ENCODE peak calls at places on chromosomes 1 and 21, in eight cellular contexts. One of them, this sample, is unnamed. For H3K36me3, the result is how much of the 10 kb centered on the place peaks cover.

GRCh38 chr1:88661188-88661587 is 22.9 kb upstream of the PKN2 start:
- DNase-seq in ovary: no peak
- DNase-seq in astrocyte: no peak
- DNase-seq in heart right ventricle: no peak
- DNase-seq in psoas muscle: no peak
- DNase-seq in H1: no peak
- DNase-seq in ascending aorta: no peak
- DNase-seq in uterus: no peak
- DNase-seq in this sample: no peak

GRCh38 chr1:230747139-230747730 is at the start of gene CAPN9:
- DNase-seq in ovary: no peak
- DNase-seq in astrocyte: no peak
- DNase-seq in heart right ventricle: no peak
- DNase-seq in psoas muscle: no peak
- DNase-seq in H1: no peak
- DNase-seq in ascending aorta: no peak
- DNase-seq in uterus: no peak
- DNase-seq in this sample: no peak

GRCh38 chr21:46599251-46599572 is 5.7 kb downstream of the S100B start:
- DNase-seq in ovary: peak
- DNase-seq in astrocyte: peak
- DNase-seq in heart right ventricle: no peak
- DNase-seq in psoas muscle: no peak
- DNase-seq in H1: no peak
- DNase-seq in ascending aorta: no peak
- DNase-seq in uterus: peak
- DNase-seq in this sample: no peak

GRCh38 chr1:226420328-226420727 is 12.4 kb upstream of the PARP1 start:
- DNase-seq in ovary: no peak
- DNase-seq in astrocyte: no peak
- DNase-seq in heart right ventricle: no peak
- DNase-seq in psoas muscle: no peak
- DNase-seq in H1: no peak
- DNase-seq in ascending aorta: no peak
- DNase-seq in uterus: no peak
- DNase-seq in this sample: no peak

GRCh38 chr1:44010935-44011610 is 19.7 kb downstream of the CCDC24 start:
- DNase-seq in ovary: no peak
- DNase-seq in astrocyte: no peak
- DNase-seq in heart right ventricle: no peak
- DNase-seq in psoas muscle: no peak
- DNase-seq in H1: no peak
- DNase-seq in ascending aorta: no peak
- DNase-seq in uterus: no peak
- DNase-seq in this sample: no peak

GRCh38 chr1:172733815-172734214 is 74.9 kb downstream of the FASLG start:
- DNase-seq in ovary: no peak
- DNase-seq in astrocyte: no peak
- DNase-seq in heart right ventricle: no peak
- DNase-seq in psoas muscle: no peak
- DNase-seq in H1: no peak
- DNase-seq in ascending aorta: no peak
- DNase-seq in uterus: no peak
- DNase-seq in this sample: no peak

GRCh38 chr1:210727709-210728108 is 399.0 kb downstream of the HHAT start:
- DNase-seq in ovary: no peak
- DNase-seq in astrocyte: no peak
- DNase-seq in heart right ventricle: no peak
- DNase-seq in psoas muscle: no peak
- DNase-seq in H1: no peak
- DNase-seq in ascending aorta: no peak
- DNase-seq in uterus: no peak
- DNase-seq in this sample: no peak

GRCh38 chr1:6185635-6186382 is 5.7 kb upstream of the CHD5 start:
- DNase-seq in ovary: no peak
- DNase-seq in astrocyte: no peak
- DNase-seq in heart right ventricle: no peak
- DNase-seq in psoas muscle: peak
- DNase-seq in H1: no peak
- DNase-seq in ascending aorta: no peak
- DNase-seq in uterus: no peak
- DNase-seq in this sample: no peak

GRCh38 chr1:25731626-25732370 is 68.2 kb upstream of the SELENON start:
- DNase-seq in ovary: no peak
- DNase-seq in astrocyte: no peak
- DNase-seq in heart right ventricle: no peak
- DNase-seq in psoas muscle: no peak
- DNase-seq in H1: no peak
- DNase-seq in ascending aorta: no peak
- DNase-seq in uterus: no peak
- DNase-seq in this sample: no peak

GRCh38 chr1:175580351-175580750 is 163.0 kb downstream of the TNR start:
- DNase-seq in ovary: no peak
- DNase-seq in astrocyte: no peak
- DNase-seq in heart right ventricle: no peak
- DNase-seq in psoas muscle: no peak
- DNase-seq in H1: no peak
- DNase-seq in ascending aorta: no peak
- DNase-seq in uterus: no peak
- DNase-seq in this sample: no peak

GRCh38 chr1:63189677-63190076 is 132.7 kb upstream of the FOXD3 start:
- DNase-seq in ovary: no peak
- DNase-seq in astrocyte: no peak
- DNase-seq in heart right ventricle: no peak
- DNase-seq in psoas muscle: no peak
- DNase-seq in H1: no peak
- DNase-seq in ascending aorta: no peak
- DNase-seq in uterus: no peak
- DNase-seq in this sample: no peak

GRCh38 chr1:61839702-61840101 is 97.4 kb downstream of the PATJ start:
- DNase-seq in ovary: no peak
- DNase-seq in astrocyte: peak
- DNase-seq in heart right ventricle: no peak
- DNase-seq in psoas muscle: no peak
- DNase-seq in H1: no peak
- DNase-seq in ascending aorta: no peak
- DNase-seq in uterus: no peak
- DNase-seq in this sample: no peak

GRCh38 chr1:54571803-54572202 is 23.8 kb downstream of the ACOT11 start:
- DNase-seq in ovary: no peak
- DNase-seq in astrocyte: no peak
- DNase-seq in heart right ventricle: no peak
- DNase-seq in psoas muscle: no peak
- DNase-seq in H1: no peak
- DNase-seq in ascending aorta: no peak
- DNase-seq in uterus: no peak
- DNase-seq in this sample: no peak

GRCh38 chr21:39874759-39875158 is 7.5 kb downstream of the PCP4 start:
- DNase-seq in ovary: no peak
- DNase-seq in astrocyte: no peak
- DNase-seq in heart right ventricle: no peak
- DNase-seq in psoas muscle: no peak
- DNase-seq in H1: no peak
- DNase-seq in ascending aorta: no peak
- DNase-seq in uterus: no peak
- DNase-seq in this sample: no peak

GRCh38 chr1:209398330-209398991 is 185.1 kb upstream of the CAMK1G start:
- DNase-seq in ovary: no peak
- DNase-seq in astrocyte: peak
- DNase-seq in heart right ventricle: no peak
- DNase-seq in psoas muscle: no peak
- DNase-seq in H1: no peak
- DNase-seq in ascending aorta: no peak
- DNase-seq in uterus: peak
- DNase-seq in this sample: no peak

GRCh38 chr1:81664341-81664740 is 136.4 kb upstream of the ADGRL2 start:
- DNase-seq in ovary: no peak
- DNase-seq in astrocyte: peak
- DNase-seq in heart right ventricle: no peak
- DNase-seq in psoas muscle: no peak
- DNase-seq in H1: no peak
- DNase-seq in ascending aorta: no peak
- DNase-seq in uterus: no peak
- DNase-seq in this sample: no peak

GRCh38 chr1:31010081-31010989 is 55.2 kb downstream of the PUM1 start:
- DNase-seq in ovary: no peak
- DNase-seq in astrocyte: peak
- DNase-seq in heart right ventricle: no peak
- DNase-seq in psoas muscle: no peak
- DNase-seq in H1: no peak
- DNase-seq in ascending aorta: no peak
- DNase-seq in uterus: no peak
- DNase-seq in this sample: peak

GRCh38 chr1:230867903-230868735 is at the start of gene C1orf198:
- DNase-seq in ovary: peak
- DNase-seq in astrocyte: no peak
- DNase-seq in heart right ventricle: peak
- DNase-seq in psoas muscle: peak
- DNase-seq in H1: peak
- DNase-seq in ascending aorta: peak
- DNase-seq in uterus: peak
- DNase-seq in this sample: peak

GRCh38 chr1:96979287-96979686 is 257.7 kb downstream of the PTBP2 start:
- DNase-seq in ovary: no peak
- DNase-seq in astrocyte: no peak
- DNase-seq in heart right ventricle: no peak
- DNase-seq in psoas muscle: no peak
- DNase-seq in H1: no peak
- DNase-seq in ascending aorta: no peak
- DNase-seq in uterus: no peak
- DNase-seq in this sample: no peak

GRCh38 chr21:42057861-42058437 is 13.2 kb upstream of the UMODL1 start:
- DNase-seq in ovary: no peak
- DNase-seq in astrocyte: peak
- DNase-seq in heart right ventricle: no peak
- DNase-seq in psoas muscle: no peak
- DNase-seq in H1: no peak
- DNase-seq in ascending aorta: no peak
- DNase-seq in uterus: no peak
- DNase-seq in this sample: no peak

DNA sequence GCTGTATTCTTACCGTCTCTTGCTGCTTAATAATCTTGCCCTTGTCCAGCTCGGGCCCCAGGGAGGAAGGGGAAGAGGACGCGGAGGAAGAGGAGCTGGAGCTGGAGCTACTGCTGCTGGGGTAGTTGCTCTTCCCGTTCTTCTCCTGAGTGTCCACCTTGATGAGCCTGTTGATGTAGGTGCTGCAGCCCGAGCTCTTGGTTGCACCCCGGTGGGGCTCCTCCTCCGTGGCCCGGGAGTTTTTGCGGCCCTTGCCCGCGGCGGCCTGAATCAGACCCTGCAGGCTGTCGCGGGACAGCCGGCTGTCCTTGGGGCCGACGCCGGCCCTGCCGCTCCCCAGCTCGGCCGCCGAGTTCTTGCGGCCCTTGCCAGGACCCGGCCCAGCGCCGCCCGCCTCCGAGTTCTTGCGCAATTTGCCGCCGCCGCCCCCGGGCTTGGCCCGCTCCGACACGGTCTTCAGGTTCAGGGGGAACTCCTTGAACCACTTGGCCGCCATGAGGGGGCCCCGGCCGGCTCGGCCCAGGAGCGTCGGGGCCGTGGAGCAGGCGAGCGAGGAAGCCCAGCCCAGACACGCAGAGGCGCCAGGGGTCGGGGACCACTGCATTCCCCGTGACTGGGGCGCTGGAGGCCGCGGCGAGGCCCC is 475 bp upstream of the TDRD10 start:
- DNase-seq in ovary: peak
- DNase-seq in astrocyte: no peak
- DNase-seq in heart right ventricle: peak
- DNase-seq in psoas muscle: peak
- DNase-seq in H1: peak
- DNase-seq in ascending aorta: peak
- DNase-seq in uterus: peak
- DNase-seq in this sample: peak
- H3K4me3 ChIP-seq in ovary: peak
- H3K4me3 ChIP-seq in astrocyte: no peak
- H3K4me3 ChIP-seq in heart right ventricle: peak
- H3K4me3 ChIP-seq in psoas muscle: peak
- H3K4me3 ChIP-seq in H1: peak
- H3K4me3 ChIP-seq in ascending aorta: peak
- H3K4me3 ChIP-seq in uterus: peak
- H3K4me3 ChIP-seq in this sample: no peak

GRCh38 chr1:227728059-227728891 is 6.8 kb downstream of the JMJD4 start:
- DNase-seq in ovary: peak
- DNase-seq in astrocyte: peak
- DNase-seq in heart right ventricle: peak
- DNase-seq in psoas muscle: peak
- DNase-seq in H1: peak
- DNase-seq in ascending aorta: peak
- DNase-seq in uterus: peak
- DNase-seq in this sample: peak

GRCh38 chr1:227725036-227725435 is 10.1 kb downstream of the JMJD4 start:
- DNase-seq in ovary: no peak
- DNase-seq in astrocyte: no peak
- DNase-seq in heart right ventricle: no peak
- DNase-seq in psoas muscle: no peak
- DNase-seq in H1: no peak
- DNase-seq in ascending aorta: no peak
- DNase-seq in uterus: no peak
- DNase-seq in this sample: no peak

GRCh38 chr1:227726924-227727599 is 8.0 kb downstream of the JMJD4 start:
- DNase-seq in ovary: no peak
- DNase-seq in astrocyte: no peak
- DNase-seq in heart right ventricle: no peak
- DNase-seq in psoas muscle: no peak
- DNase-seq in H1: no peak
- DNase-seq in ascending aorta: no peak
- DNase-seq in uterus: no peak
- DNase-seq in this sample: no peak

GRCh38 chr1:227728892-227729143 is 6.3 kb downstream of the JMJD4 start:
- DNase-seq in ovary: no peak
- DNase-seq in astrocyte: no peak
- DNase-seq in heart right ventricle: no peak
- DNase-seq in psoas muscle: no peak
- DNase-seq in H1: no peak
- DNase-seq in ascending aorta: no peak
- DNase-seq in uterus: no peak
- DNase-seq in this sample: no peak

GRCh38 chr1:227726318-227726717 is 8.8 kb downstream of the JMJD4 start:
- DNase-seq in ovary: no peak
- DNase-seq in astrocyte: no peak
- DNase-seq in heart right ventricle: no peak
- DNase-seq in psoas muscle: no peak
- DNase-seq in H1: no peak
- DNase-seq in ascending aorta: no peak
- DNase-seq in uterus: no peak
- DNase-seq in this sample: no peak
- TF ChIP-seq CTCF in ovary: no peak
- TF ChIP-seq CTCF in astrocyte: no peak
- TF ChIP-seq CTCF in heart right ventricle: no peak
- TF ChIP-seq CTCF in psoas muscle: no peak
- TF ChIP-seq CTCF in H1: no peak
- TF ChIP-seq CTCF in ascending aorta: no peak
- TF ChIP-seq CTCF in uterus: no peak
- TF ChIP-seq CTCF in this sample: no peak

GRCh38 chr1:23084880-23085279 is 65.6 kb downstream of the KDM1A start:
- DNase-seq in ovary: no peak
- DNase-seq in astrocyte: no peak
- DNase-seq in heart right ventricle: no peak
- DNase-seq in psoas muscle: no peak
- DNase-seq in H1: no peak
- DNase-seq in ascending aorta: no peak
- DNase-seq in uterus: no peak
- DNase-seq in this sample: no peak
- H3K36me3 ChIP-seq in ovary: under half
- H3K36me3 ChIP-seq in astrocyte: half or more
- H3K36me3 ChIP-seq in heart right ventricle: half or more
- H3K36me3 ChIP-seq in psoas muscle: half or more
- H3K36me3 ChIP-seq in H1: half or more
- H3K36me3 ChIP-seq in ascending aorta: half or more
- H3K36me3 ChIP-seq in uterus: under half
- H3K36me3 ChIP-seq in this sample: under half

GRCh38 chr21:36265431-36265830 is 54.6 kb upstream of the MORC3 start:
- DNase-seq in ovary: no peak
- DNase-seq in astrocyte: no peak
- DNase-seq in heart right ventricle: no peak
- DNase-seq in psoas muscle: no peak
- DNase-seq in H1: no peak
- DNase-seq in ascending aorta: no peak
- DNase-seq in uterus: no peak
- DNase-seq in this sample: no peak
- H3K4me3 ChIP-seq in ovary: no peak
- H3K4me3 ChIP-seq in astrocyte: no peak
- H3K4me3 ChIP-seq in heart right ventricle: no peak
- H3K4me3 ChIP-seq in psoas muscle: no peak
- H3K4me3 ChIP-seq in H1: no peak
- H3K4me3 ChIP-seq in ascending aorta: no peak
- H3K4me3 ChIP-seq in uterus: no peak
- H3K4me3 ChIP-seq in this sample: no peak

This sample was measured in GM06990.